ENCODE peak calls at places on chromosomes 13 and 19, in five cellular contexts. M is GM23338, Q is cardiac muscle cell, Z is ascending aorta, I is HCT116. X is an unnamed sample.

GRCh38 chr13:80574113-80574512 is 233.2 kb upstream of the SPRY2 start:
- DNase-seq in M (no peak), Q (no peak), I (no peak), Z (no peak), X (no peak)

GRCh38 chr13:72622546-72622945 is 104.9 kb downstream of the MZT1 start:
- DNase-seq in Z (no peak), M (no peak), I (no peak), Q (no peak), X (no peak)

GRCh38 chr19:17339088-17339741 is 1.9 kb downstream of the GTPBP3 start:
- DNase-seq in I (no peak), M (peak; percentile 74), Z (no peak), Q (no peak), X (no peak)

GRCh38 chr19:3361384-3362216 is 4.8 kb upstream of the NFIC start:
- DNase-seq in I (no peak), Z (no peak), M (no peak), Q (no peak), X (no peak)

GRCh38 chr13:78603240-78603947 is at the start of gene POU4F1:
- DNase-seq in I (no peak), M (peak; percentile 94), Q (peak; percentile 71), Z (no peak), X (no peak)

GRCh38 chr19:23436944-23437343 is 41.7 kb upstream of the ZNF91 start:
- DNase-seq in M (peak; percentile 63), Q (no peak), I (no peak), Z (no peak), X (no peak)

GRCh38 chr13:44764334-44764733 is 188.2 kb upstream of the TSC22D1 start:
- DNase-seq in Z (no peak), M (peak; percentile 6), I (no peak), Q (no peak), X (no peak)

GRCh38 chr13:27551563-27551962 is 68.8 kb downstream of the LNX2 start:
- DNase-seq in Q (no peak), I (no peak), M (no peak), Z (no peak), X (no peak)

GRCh38 chr13:58619396-58620113 is 988.0 kb downstream of the PCDH17 start:
- DNase-seq in Z (no peak), M (no peak), I (no peak), Q (no peak), X (no peak)

GRCh38 chr13:20128459-20128927 is 32.4 kb downstream of the GJA3 start:
- DNase-seq in I (no peak), M (no peak), Q (peak; percentile 39), Z (no peak), X (peak; percentile 68)

GRCh38 chr19:53659292-53659691 is 27.5 kb downstream of the DPRX start:
- DNase-seq in M (peak; percentile 94), Z (no peak), I (no peak), Q (peak; percentile 85), X (no peak)

GRCh38 chr13:40927929-40928328 is 91.2 kb downstream of the ELF1 start:
- DNase-seq in M (no peak), I (no peak), Q (no peak), Z (no peak), X (no peak)

GRCh38 chr13:76816394-76816793 is 69.8 kb downstream of the KCTD12 start:
- DNase-seq in I (no peak), M (no peak), Z (no peak), Q (no peak), X (no peak)

GRCh38 chr19:47176071-47176626 is 45.5 kb downstream of the SAE1 start:
- DNase-seq in Z (no peak), M (no peak), Q (no peak), I (no peak), X (no peak)

GRCh38 chr19:8148410-8149231 is 771 bp downstream of the FBN3 start:
- DNase-seq in M (peak; percentile 97), Z (no peak), I (peak; percentile 24), Q (peak; percentile 67), X (no peak)

GRCh38 chr13:97235549-97236206 is 13.5 kb downstream of the MBNL2 start:
- DNase-seq in I (no peak), Q (no peak), M (no peak), Z (no peak), X (no peak)

GRCh38 chr13:44661936-44662335 is 85.8 kb upstream of the TSC22D1 start:
- DNase-seq in I (no peak), M (no peak), Z (no peak), Q (no peak), X (no peak)

GRCh38 chr19:4059931-4060620 is 6.6 kb downstream of the ZBTB7A start:
- DNase-seq in I (no peak), Z (no peak), Q (no peak), M (peak; percentile 33), X (peak; percentile 77)

GRCh38 chr13:25686831-25687495 is 315.2 kb downstream of the ATP8A2 start:
- DNase-seq in I (no peak), Q (no peak), Z (no peak), M (no peak), X (no peak)

GRCh38 chr13:103102482-103102881 is 36.3 kb upstream of the SLC10A2 start:
- DNase-seq in Q (no peak), Z (no peak), I (no peak), M (peak; percentile 51), X (no peak)

GRCh38 chr13:107104631-107105030 is 536.7 kb upstream of the ARGLU1 start:
- DNase-seq in Q (no peak), Z (no peak), I (no peak), M (no peak), X (no peak)

GRCh38 chr13:106475852-106476251 is 59.6 kb downstream of the EFNB2 start:
- DNase-seq in I (no peak), M (no peak), Z (no peak), Q (no peak), X (no peak)

GRCh38 chr13:38630780-38631179 is 56.1 kb upstream of the FREM2 start:
- DNase-seq in Z (no peak), M (no peak), Q (no peak), I (no peak), X (no peak)

GRCh38 chr19:6103217-6103644 is 7.1 kb downstream of the RFX2 start:
- DNase-seq in I (no peak), M (no peak), Z (peak; percentile 66), Q (no peak), X (peak; percentile 98)

DNA sequence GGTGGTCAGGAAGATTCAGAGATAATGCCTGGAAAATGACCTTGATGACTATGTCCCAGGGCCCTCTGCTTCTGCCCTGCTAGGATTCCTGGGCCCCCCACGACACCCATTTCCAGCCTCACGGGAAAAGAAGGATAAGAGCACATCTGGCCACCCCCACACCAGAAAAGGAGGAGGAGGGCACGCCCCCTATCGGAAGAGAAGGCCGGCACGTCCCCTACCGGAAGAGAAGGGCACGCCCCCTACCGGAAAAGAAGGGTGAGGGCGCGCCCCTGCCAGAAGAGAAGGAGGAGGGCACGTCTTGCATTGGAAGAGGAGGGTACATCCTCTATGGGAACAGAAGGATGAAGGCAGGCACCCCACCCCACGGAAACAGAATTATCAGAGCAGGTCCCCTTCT is 84.3 kb downstream of the IER2 start:
- DNase-seq in I (peak; percentile 33), Z (no peak), M (peak; percentile 94), Q (peak; percentile 44), X (no peak)
- H3K27ac ChIP-seq in I (no peak overlapping the region), Z (no peak overlapping the region), M (no peak overlapping the region), Q (no peak overlapping the region), X (no peak overlapping the region)

GRCh38 chr13:50376895-50377575 is 361.8 kb downstream of the KCNRG start:
- DNase-seq in Z (no peak), M (peak; percentile 70), I (no peak), Q (no peak), X (no peak)
- TF ChIP-seq CTCF in Z (no peak), M (peak; percentile 53), I (peak; percentile 30), Q (no peak), X (no peak)

GRCh38 chr19:44592451-44592890 is 20.9 kb upstream of the IGSF23 start:
- DNase-seq in I (no peak), M (no peak), Z (no peak), Q (no peak), X (no peak)
- H3K27ac ChIP-seq in I (no peak overlapping the region), M (no peak overlapping the region), Z (no peak overlapping the region), Q (no peak overlapping the region), X (no peak overlapping the region)

GRCh38 chr13:48258430-48258829 is 25.4 kb downstream of the ITM2B start:
- DNase-seq in Q (no peak), Z (no peak), I (no peak), M (no peak), X (no peak)
- TF ChIP-seq CTCF in Q (no peak), Z (no peak), I (no peak), M (no peak), X (no peak)

GRCh38 chr13:22562116-22562515 is 618.7 kb upstream of the SGCG start:
- DNase-seq in Q (peak; percentile 3), Z (no peak), M (no peak), I (no peak), X (no peak)
- H3K27ac ChIP-seq in Q (no peak overlapping the region), Z (no peak overlapping the region), M (no peak overlapping the region), I (no peak overlapping the region), X (no peak overlapping the region)

GRCh38 chr13:29924482-29924884 is 74.1 kb upstream of the UBL3 start:
- DNase-seq in M (no peak), Q (no peak), Z (no peak), I (no peak), X (no peak)
- TF ChIP-seq CTCF in M (peak; percentile 2), Q (no peak), Z (no peak), I (peak; percentile 1), X (no peak)

DNA sequence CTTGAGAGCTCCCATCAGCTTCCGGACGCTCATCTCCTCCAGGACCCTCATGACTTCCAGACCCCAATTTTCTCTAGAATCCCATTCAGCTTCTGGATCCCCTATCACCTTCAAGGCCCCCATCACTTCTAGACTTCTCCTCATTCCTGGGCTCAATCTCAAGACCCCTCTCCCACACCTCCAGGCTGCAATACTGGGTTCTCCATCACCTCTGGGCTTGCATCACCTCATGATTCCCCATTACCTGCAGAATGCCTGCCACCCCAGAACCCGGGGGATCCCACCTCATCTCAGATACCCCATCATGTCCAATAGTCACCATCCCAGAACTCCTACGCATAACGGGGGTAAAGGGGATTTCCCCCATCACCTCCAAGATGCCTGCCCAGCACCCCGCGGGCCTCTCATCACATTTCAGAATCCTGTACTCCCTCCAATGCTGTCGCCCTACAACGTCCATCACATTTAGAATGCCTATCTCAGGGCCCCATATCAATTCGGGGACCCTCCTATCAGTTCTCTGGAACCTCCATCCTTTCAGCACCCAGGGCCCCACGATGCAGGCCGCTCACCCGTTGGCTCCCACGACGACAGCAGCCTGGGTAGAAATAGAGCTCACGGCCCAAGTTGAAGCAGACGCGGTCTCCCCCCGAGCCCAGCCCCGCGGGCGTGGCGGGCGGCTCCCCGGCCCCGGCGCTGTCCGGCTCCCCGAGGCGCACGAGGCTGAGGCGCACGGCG is 732 bp downstream of the DMWD start:
- DNase-seq in Q (no peak), I (no peak), Z (no peak), M (no peak), X (no peak)
- H3K27ac ChIP-seq in Q (peak overlapping the region; percentile 87), I (peak overlapping the region; percentile 84), Z (peak overlapping the region; percentile 60), M (no peak overlapping the region), X (peak overlapping the region; percentile 66)